ENCODE peak calls at places on chromosomes 1 and 21, in four cellular contexts. U, A, O and S are unnamed samples.

GRCh38 chr1:36087233-36088123 is 1.2 kb upstream of the ADPRS start:
- DNase-seq in U (no peak), A (peak; percentile 46), O (no peak), S (peak; percentile 65)

GRCh38 chr1:2288816-2289536 is 60.9 kb downstream of the SKI start:
- DNase-seq in U (no peak), A (no peak), O (no peak), S (no peak)

GRCh38 chr1:94579876-94580294 is 38.3 kb upstream of the F3 start:
- DNase-seq in A (no peak), O (peak; percentile 95), U (no peak), S (no peak)

GRCh38 chr1:78229344-78229743 is 183.6 kb downstream of the GIPC2 start:
- DNase-seq in U (no peak), A (no peak), O (peak; percentile 95), S (no peak)

GRCh38 chr1:11522400-11523235 is 43.7 kb downstream of the DISP3 start:
- DNase-seq in U (no peak), O (no peak), A (peak; percentile 44), S (peak; percentile 65)

GRCh38 chr1:100539836-100540536 is 2.0 kb downstream of the GPR88 start:
- DNase-seq in U (peak; percentile 67), O (peak; percentile 6), A (peak; percentile 59), S (peak; percentile 67)

GRCh38 chr1:177020861-177021589 is 143.5 kb downstream of the ASTN1 start:
- DNase-seq in U (no peak), O (no peak), A (no peak), S (no peak)

GRCh38 chr1:160550572-160551034 is 27.5 kb upstream of the SLAMF6 start:
- DNase-seq in U (peak; percentile 13), O (no peak), A (no peak), S (peak; percentile 66)

GRCh38 chr21:26273686-26274313 is 103.2 kb upstream of the APP start:
- DNase-seq in O (no peak), A (no peak), U (no peak), S (no peak)

GRCh38 chr1:21262282-21263051 is 27.8 kb downstream of the ECE1 start:
- DNase-seq in U (peak; percentile 50), O (peak; percentile 88), A (peak; percentile 74), S (no peak)

DNA sequence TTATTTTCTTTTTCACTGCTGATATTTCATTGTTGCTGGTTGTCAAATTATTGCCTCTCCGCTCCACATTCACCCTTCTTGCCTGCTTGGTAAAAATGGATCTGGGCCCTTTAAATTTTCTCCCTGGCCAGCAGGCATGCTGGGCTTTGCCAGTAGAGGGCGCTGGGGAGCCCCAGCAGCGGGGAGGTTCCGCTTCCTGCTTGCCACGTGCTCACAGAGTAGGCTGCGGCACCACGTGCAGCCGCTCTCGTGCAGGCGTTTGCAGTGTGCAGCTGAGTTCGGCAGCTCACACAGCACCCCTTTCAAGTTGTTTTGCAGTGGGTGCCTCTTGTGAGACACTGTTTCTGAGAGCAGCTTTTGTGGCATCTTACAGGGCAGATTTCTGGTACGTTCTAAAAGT is at the start of gene ACTL8:
- DNase-seq in A (no peak), O (no peak), U (no peak), S (no peak)
- TF ChIP-seq CTCF in A (no peak), O (peak; percentile 27), U (peak; percentile 25), S (peak; percentile 12)

GRCh38 chr1:155001688-155002474 is 721 bp upstream of the ZBTB7B start:
- DNase-seq in O (peak; percentile 98), U (peak; percentile 99), A (peak; percentile 100), S (peak; percentile 100)
- TF ChIP-seq CTCF in O (peak; percentile 61), U (peak; percentile 65), A (peak; percentile 35), S (peak; percentile 32)

GRCh38 chr1:167881069-167881468 is 32.9 kb downstream of the ADCY10 start:
- DNase-seq in O (peak; percentile 66), A (no peak), U (no peak), S (no peak)

GRCh38 chr1:167876597-167877175 is 37.2 kb downstream of the ADCY10 start:
- DNase-seq in O (no peak), U (no peak), A (peak; percentile 78), S (no peak)

GRCh38 chr1:167881786-167882185 is 32.1 kb downstream of the ADCY10 start:
- DNase-seq in O (peak; percentile 12), U (no peak), A (no peak), S (no peak)

GRCh38 chr1:167880570-167880969 is 33.4 kb downstream of the ADCY10 start:
- DNase-seq in O (peak; percentile 64), U (no peak), A (no peak), S (no peak)

DNA sequence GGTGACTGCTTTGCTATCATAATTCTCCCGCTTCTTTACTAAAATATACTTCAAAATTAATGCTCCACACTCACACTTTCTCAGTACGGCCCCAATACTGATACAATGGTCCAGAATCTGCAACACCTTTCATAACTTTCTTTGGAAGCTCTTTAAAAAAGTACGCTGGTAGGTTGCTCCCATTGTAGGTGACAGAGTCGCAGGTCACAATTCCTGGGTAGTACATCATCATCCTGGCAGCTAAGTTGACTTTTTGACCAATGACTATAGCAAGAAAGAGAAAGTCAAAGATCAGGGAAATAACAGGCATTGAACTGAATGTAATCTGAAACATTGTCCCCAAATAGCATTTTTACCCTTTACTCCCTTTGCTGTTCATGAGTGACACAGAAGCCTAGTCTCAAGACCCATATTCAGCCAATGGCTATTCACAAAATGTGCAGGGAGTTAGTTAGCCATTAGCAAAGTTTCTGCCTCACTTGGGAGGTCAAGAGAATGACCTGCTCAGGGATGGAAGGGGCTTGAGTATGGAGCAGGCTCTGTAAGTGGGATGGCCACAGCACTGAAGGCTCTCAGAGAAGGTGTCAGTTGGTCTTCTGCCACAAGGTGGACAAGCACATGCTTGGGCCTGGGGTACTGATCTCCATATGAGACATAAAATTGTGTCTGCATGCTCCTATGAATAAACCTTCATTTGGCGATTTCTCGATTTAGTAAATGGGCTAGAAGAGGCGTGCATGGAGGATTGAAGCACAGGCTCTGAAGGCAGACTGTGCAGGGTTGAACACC is 35.4 kb downstream of the ADCY10 start:
- DNase-seq in O (no peak), A (no peak), U (no peak), S (no peak)
- TF ChIP-seq CTCF in O (no peak), A (no peak), U (no peak), S (no peak)

DNA sequence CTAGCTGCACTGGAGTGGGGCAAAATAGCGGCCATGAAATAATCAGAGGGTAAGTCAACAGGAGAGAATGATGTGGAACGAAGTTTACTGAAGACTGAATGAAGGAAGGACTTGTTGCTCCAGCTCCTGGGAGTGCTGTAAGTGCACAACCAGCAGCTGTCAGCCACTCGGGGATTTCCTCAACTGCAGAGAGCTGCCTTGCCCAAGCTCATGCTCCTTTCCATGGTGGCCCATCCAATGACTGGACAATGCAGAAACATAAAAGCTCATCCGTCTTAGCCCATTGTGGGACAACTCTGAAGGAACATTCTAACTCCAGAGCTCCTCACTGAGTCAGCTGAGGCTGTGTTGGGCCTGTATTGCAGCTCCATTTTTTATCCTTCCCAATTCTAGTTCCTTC is 21.1 kb upstream of the RBM15 start:
- DNase-seq in O (no peak), A (no peak), U (no peak), S (no peak)
- TF ChIP-seq CTCF in O (no peak), A (no peak), U (no peak), S (no peak)